ENCODE peak calls at places on chromosomes 7 and 10, in six cellular contexts. I is mesenchymal stem cell; D is fibroblast of mammary gland; B is renal cortical epithelial cell; T is activated CD4-positive, alpha-beta T cell treated with anti-CD3 and anti-CD28 coated beads, Interleukin-2, amount 10 ng/mL, durations not matched to agents 7 days and 5 days; O is PC-9. F is an unnamed sample.

GRCh38 chr7:151387161-151388006 is 22.5 kb downstream of the WDR86 start:
- DNase-seq in O (no peak), D (no peak), T (no peak), B (no peak), I (no peak), F (no peak)

GRCh38 chr10:132329565-132330485 is 2.2 kb upstream of the LRRC27 start:
- DNase-seq in I (peak), O (peak), B (peak), T (peak), D (peak), F (peak)

GRCh38 chr10:48511066-48511854 is 93.6 kb downstream of the ARHGAP22 start:
- DNase-seq in O (no peak), D (no peak), T (no peak), I (no peak), B (no peak), F (no peak)

GRCh38 chr7:23593706-23594105 is 3.5 kb upstream of the CCDC126 start:
- DNase-seq in B (no peak), I (no peak), O (no peak), D (no peak), T (no peak), F (no peak)

GRCh38 chr10:5400843-5401242 is 3.8 kb downstream of the TUBAL3 start:
- DNase-seq in O (no peak), I (no peak), D (no peak), T (no peak), B (no peak), F (no peak)

GRCh38 chr10:36462194-36462593 is 663.2 kb upstream of the ANKRD30A start:
- DNase-seq in B (peak), T (no peak), O (no peak), D (peak), I (peak), F (no peak)

GRCh38 chr10:89064764-89065163 is 74.2 kb downstream of the FAS start:
- DNase-seq in T (no peak), B (peak), D (peak), I (peak), O (no peak), F (no peak)

GRCh38 chr7:47520408-47520807 is 61.5 kb downstream of the TNS3 start:
- DNase-seq in O (no peak), T (no peak), B (peak), I (peak), D (peak), F (no peak)

GRCh38 chr10:124681626-124682552 is 62.3 kb downstream of the FAM53B start:
- DNase-seq in I (no peak), B (no peak), O (no peak), T (no peak), D (no peak), F (no peak)

GRCh38 chr7:964401-965231 is 10.1 kb upstream of the ADAP1 start:
- DNase-seq in I (peak), O (no peak), T (no peak), D (peak), B (no peak), F (no peak)